ENCODE peak calls at places on chromosome 3, in five cellular contexts. X is stomach, L is GM23248, Y is pancreas, Q is left ventricle myocardium inferior. T is an unnamed sample. For H3K36me3, the result is how much of the 10 kb centered on the place peaks cover.

GRCh38 chr3:61247191-61247590 is 4.1 kb downstream of the FHIT start:
- DNase-seq in X (no peak), L (no peak), Y (no peak), Q (no peak), T (no peak)

GRCh38 chr3:60325610-60326181 is 925.6 kb downstream of the FHIT start:
- DNase-seq in X (no peak), L (no peak), Y (no peak), Q (no peak), T (no peak)

GRCh38 chr3:16840111-16840444 is 44.7 kb upstream of the PLCL2 start:
- DNase-seq in X (no peak), L (no peak), Y (no peak), Q (no peak), T (no peak)

GRCh38 chr3:28924744-28925360 is 356.0 kb upstream of the RBMS3 start:
- DNase-seq in X (no peak), L (peak), Y (no peak), Q (no peak), T (no peak)

GRCh38 chr3:36813320-36813719 is 49.0 kb upstream of the DCLK3 start:
- DNase-seq in X (no peak), L (no peak), Y (no peak), Q (no peak), T (no peak)

GRCh38 chr3:184568918-184569829 is 7.6 kb downstream of the EPHB3 start:
- DNase-seq in X (peak), L (peak), Y (peak), Q (peak), T (no peak)

GRCh38 chr3:116929534-116930222 is 220.1 kb downstream of the TUSC7 start:
- DNase-seq in X (no peak), L (no peak), Y (no peak), Q (no peak), T (no peak)

GRCh38 chr3:197495059-197495455 is 60.7 kb downstream of the BDH1 start:
- DNase-seq in X (no peak), L (no peak), Y (no peak), Q (peak), T (no peak)

GRCh38 chr3:16883057-16883725 is 1.6 kb upstream of the PLCL2 start:
- DNase-seq in X (no peak), L (peak), Y (no peak), Q (no peak), T (no peak)

GRCh38 chr3:15086699-15087098 is 12.2 kb downstream of the RBSN start:
- DNase-seq in X (no peak), L (no peak), Y (no peak), Q (no peak), T (no peak)

GRCh38 chr3:15083190-15083700 is 15.7 kb downstream of the RBSN start:
- DNase-seq in X (no peak), L (no peak), Y (no peak), Q (no peak), T (no peak)

GRCh38 chr3:15089201-15089600 is 9.7 kb downstream of the RBSN start:
- DNase-seq in X (no peak), L (no peak), Y (no peak), Q (no peak), T (no peak)

GRCh38 chr3:15081960-15082664 is 16.8 kb downstream of the RBSN start:
- DNase-seq in X (no peak), L (peak), Y (no peak), Q (no peak), T (no peak)

GRCh38 chr3:15086263-15086662 is 12.7 kb downstream of the RBSN start:
- DNase-seq in X (no peak), L (no peak), Y (no peak), Q (no peak), T (no peak)
- H3K36me3 ChIP-seq in X (half or more), L (under half), Y (under half), Q (half or more), T (under half)

GRCh38 chr3:143081365-143081764 is 38.2 kb upstream of the CHST2 start:
- DNase-seq in X (no peak), L (no peak), Y (no peak), Q (no peak), T (no peak)

GRCh38 chr3:143083781-143084180 is 35.8 kb upstream of the CHST2 start:
- DNase-seq in X (no peak), L (no peak), Y (no peak), Q (no peak), T (no peak)

GRCh38 chr3:143081844-143082778 is 37.5 kb upstream of the CHST2 start:
- DNase-seq in X (no peak), L (no peak), Y (no peak), Q (no peak), T (no peak)

GRCh38 chr3:143088835-143089234 is 30.7 kb upstream of the CHST2 start:
- DNase-seq in X (no peak), L (no peak), Y (no peak), Q (no peak), T (no peak)

GRCh38 chr3:143084856-143085731 is 34.5 kb upstream of the CHST2 start:
- DNase-seq in X (no peak), L (peak), Y (no peak), Q (no peak), T (no peak)
- H3K27ac ChIP-seq in X (no peak), L (no peak), Y (no peak), Q (no peak), T (no peak)

GRCh38 chr3:52912885-52913731 is 15.8 kb upstream of the STIMATE start:
- DNase-seq in X (no peak), L (no peak), Y (peak), Q (no peak), T (no peak)

GRCh38 chr3:52920872-52921271 is 23.5 kb upstream of the STIMATE start:
- DNase-seq in X (no peak), L (no peak), Y (no peak), Q (no peak), T (no peak)

GRCh38 chr3:52915245-52915772 is 18.0 kb upstream of the STIMATE start:
- DNase-seq in X (no peak), L (no peak), Y (no peak), Q (no peak), T (no peak)

GRCh38 chr3:52917044-52917443 is 19.7 kb upstream of the STIMATE start:
- DNase-seq in X (no peak), L (no peak), Y (no peak), Q (no peak), T (no peak)
- H3K36me3 ChIP-seq in X (half or more), L (under half), Y (under half), Q (half or more), T (under half)

DNA sequence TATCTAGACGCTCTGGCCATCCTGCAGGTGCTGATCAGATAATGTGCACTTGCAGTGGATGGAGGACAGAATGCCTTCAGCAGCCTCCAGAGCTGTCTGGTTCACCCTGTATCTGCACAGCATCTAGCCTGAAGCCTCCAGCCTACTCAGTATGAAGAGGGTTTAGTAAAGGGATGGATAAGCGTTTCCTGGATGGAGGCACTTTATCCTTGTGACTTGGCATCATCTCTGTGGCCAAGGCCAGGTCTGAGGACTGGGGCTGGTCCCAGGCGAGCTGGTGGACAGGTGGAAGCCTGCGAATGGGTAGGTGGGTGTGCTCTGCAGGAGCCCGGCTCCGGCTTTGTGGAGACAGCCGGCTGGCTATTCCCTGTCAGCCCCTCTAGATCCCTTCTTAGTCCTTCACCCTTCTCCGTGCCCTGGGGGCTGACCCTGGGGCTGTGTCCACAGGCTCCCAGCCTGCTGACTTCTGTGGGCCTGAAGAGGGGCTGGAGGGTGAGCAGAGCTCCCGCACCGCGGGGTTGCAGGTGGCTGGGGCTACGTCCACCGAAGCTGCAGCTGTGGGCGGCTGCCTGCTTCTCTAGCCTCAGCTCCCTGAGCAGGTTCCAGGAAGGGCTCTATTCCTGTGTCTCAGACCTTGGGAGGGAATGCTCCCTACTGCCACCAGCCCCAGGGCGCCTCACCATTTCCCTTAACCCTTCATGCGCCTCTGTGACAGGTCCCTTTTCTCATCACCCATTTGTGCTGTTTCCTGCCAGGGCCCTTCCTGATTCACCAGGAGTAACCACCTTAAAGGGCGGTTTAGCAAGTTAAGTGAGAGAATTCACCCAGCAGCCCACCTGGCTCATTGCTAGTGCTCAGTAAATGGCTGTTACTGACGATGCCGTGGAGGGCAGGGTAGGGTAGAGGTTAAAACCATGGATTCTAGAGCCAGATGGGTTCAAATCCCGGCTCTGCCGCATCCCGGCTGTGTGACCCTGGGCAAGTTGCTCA is 88.1 kb downstream of the WNT7A start:
- DNase-seq in X (no peak), L (no peak), Y (no peak), Q (no peak), T (no peak)
- H3K27ac ChIP-seq in X (no peak), L (no peak), Y (no peak), Q (no peak), T (no peak)

GRCh38 chr3:46922426-46922825 is 44.9 kb downstream of the PTH1R start:
- DNase-seq in X (no peak), L (no peak), Y (no peak), Q (no peak), T (no peak)
- H3K36me3 ChIP-seq in X (half or more), L (under half), Y (under half), Q (half or more), T (half or more)

T was measured in naive thymus-derived CD4-positive, alpha-beta T cell.